ENCODE peak calls at places on chromosomes 7 and 10, in seven cellular contexts. M is CD4-positive, alpha-beta memory T cell; S is body of pancreas; X is suprapubic skin; G is H7; Q is fibroblast of pulmonary artery; E is prostate gland. I is an unnamed sample.

GRCh38 chr10:89389254-89389653 is 3.2 kb upstream of the IFIT1 start:
- DNase-seq in E (no peak), Q (peak; percentile 70), G (peak; percentile 27), S (no peak), X (no peak), M (no peak), I (no peak)

GRCh38 chr10:29784175-29784773 is 149.5 kb upstream of the SVIL start:
- DNase-seq in E (peak; percentile 86), M (no peak), G (peak; percentile 65), Q (peak; percentile 99), X (peak; percentile 88), S (peak; percentile 10), I (peak; percentile 96)

GRCh38 chr10:13637303-13637856 is 50.6 kb downstream of the PRPF18 start:
- DNase-seq in E (no peak), S (no peak), G (no peak), Q (no peak), X (no peak), M (no peak), I (no peak)

GRCh38 chr10:11224321-11224720 is 206.6 kb downstream of the CELF2 start:
- DNase-seq in S (no peak), E (no peak), X (no peak), M (no peak), G (no peak), Q (no peak), I (no peak)

GRCh38 chr7:3346082-3346481 is 45.0 kb downstream of the SDK1 start:
- DNase-seq in M (no peak), E (no peak), Q (no peak), S (no peak), G (no peak), X (no peak), I (no peak)

GRCh38 chr7:2460188-2460587 is 16.0 kb downstream of the GRIFIN start:
- DNase-seq in E (no peak), M (no peak), Q (no peak), S (no peak), X (no peak), G (no peak), I (no peak)

GRCh38 chr7:101410743-101411476 is 48.2 kb downstream of the COL26A1 start:
- DNase-seq in Q (peak; percentile 18), S (peak; percentile 60), E (peak; percentile 23), M (peak; percentile 22), G (peak; percentile 94), X (no peak), I (peak; percentile 95)

GRCh38 chr10:117931078-117931477 is 115.7 kb downstream of the RAB11FIP2 start:
- DNase-seq in E (no peak), Q (no peak), M (no peak), G (no peak), X (no peak), S (no peak), I (no peak)

GRCh38 chr10:75379234-75379724 is 22.3 kb downstream of the ZNF503 start:
- DNase-seq in Q (no peak), G (no peak), M (no peak), X (no peak), S (no peak), E (peak; percentile 10), I (no peak)

GRCh38 chr10:132306341-132306685 is 1.4 kb downstream of the STK32C start:
- DNase-seq in S (no peak), G (no peak), M (no peak), E (no peak), Q (no peak), X (peak; percentile 55), I (no peak)
- H3K4me3 ChIP-seq in S (no peak overlapping the region), G (no peak overlapping the region), M (no peak overlapping the region), E (no peak overlapping the region), Q (no peak overlapping the region), X (no peak overlapping the region), I (no peak overlapping the region)

GRCh38 chr7:135208417-135208793 is 2.9 kb downstream of the WDR91 start:
- DNase-seq in M (no peak), G (no peak), S (peak; percentile 62), X (no peak), Q (no peak), E (no peak), I (no peak)

GRCh38 chr7:135211179-135211945 is at the start of gene WDR91:
- DNase-seq in X (peak; percentile 97), M (peak; percentile 89), S (peak; percentile 98), Q (peak; percentile 91), G (peak; percentile 100), E (peak; percentile 96), I (peak; percentile 100)

GRCh38 chr7:135207739-135208416 is 3.4 kb downstream of the WDR91 start:
- DNase-seq in G (no peak), S (peak; percentile 45), Q (no peak), E (no peak), X (no peak), M (no peak), I (no peak)

GRCh38 chr7:135209225-135209834 is 2.0 kb downstream of the WDR91 start:
- DNase-seq in X (no peak), E (no peak), M (no peak), S (peak; percentile 47), G (no peak), Q (no peak), I (no peak)

GRCh38 chr7:135210818-135211178 is 528 bp downstream of the WDR91 start:
- DNase-seq in M (no peak), X (no peak), E (no peak), G (no peak), Q (peak; percentile 26), S (no peak), I (no peak)
- H3K4me3 ChIP-seq in M (peak overlapping the region; percentile 59), X (peak overlapping the region; percentile 68), E (peak overlapping the region; percentile 86), G (peak overlapping the region; percentile 86), Q (peak overlapping the region; percentile 83), S (peak overlapping the region; percentile 64), I (peak overlapping the region; percentile 85)

GRCh38 chr7:42155836-42156540 is 81.0 kb downstream of the GLI3 start:
- DNase-seq in S (no peak), E (no peak), Q (no peak), G (no peak), X (no peak), M (no peak), I (no peak)
- H3K4me3 ChIP-seq in S (no peak overlapping the region), E (no peak overlapping the region), Q (no peak overlapping the region), G (no peak overlapping the region), X (no peak overlapping the region), M (no peak overlapping the region), I (no peak overlapping the region)

GRCh38 chr7:107951172-107951787 is 51.7 kb downstream of the LAMB1 start:
- DNase-seq in Q (no peak), E (no peak), X (no peak), S (peak; percentile 50), M (no peak), G (no peak), I (no peak)

GRCh38 chr7:107946881-107947280 is 55.9 kb downstream of the DLD start:
- DNase-seq in X (no peak), G (no peak), M (no peak), Q (no peak), E (no peak), S (no peak), I (no peak)

GRCh38 chr7:107948645-107949442 is 54.1 kb downstream of the LAMB1 start:
- DNase-seq in Q (peak; percentile 85), S (no peak), G (no peak), X (no peak), E (no peak), M (no peak), I (peak; percentile 94)

GRCh38 chr7:107951896-107952295 is 51.1 kb downstream of the LAMB1 start:
- DNase-seq in X (no peak), G (no peak), S (peak; percentile 37), M (no peak), E (no peak), Q (no peak), I (no peak)

DNA sequence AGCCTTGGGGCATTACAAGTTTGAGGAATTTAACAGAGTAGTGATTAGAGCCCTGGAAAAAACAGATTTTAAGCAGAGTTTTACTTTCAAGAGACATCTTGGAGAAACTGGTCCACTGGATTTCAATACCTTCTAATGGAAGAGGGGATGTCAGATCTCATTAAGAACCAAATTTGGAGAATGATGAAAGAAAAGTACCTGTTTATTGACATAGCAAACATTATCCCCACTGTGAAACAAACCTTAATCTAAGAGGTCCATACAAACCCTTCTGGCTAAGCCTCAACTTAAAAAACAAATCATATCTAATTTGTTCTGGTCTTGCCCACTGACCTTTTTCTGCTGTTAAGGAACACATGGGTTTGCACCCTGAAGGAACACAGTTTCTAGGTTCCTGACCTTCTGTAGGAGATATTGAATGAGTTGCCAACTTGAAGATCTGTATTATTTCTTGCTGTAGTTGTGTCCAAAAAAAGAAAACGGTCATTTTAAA is 53.5 kb downstream of the LAMB1 start:
- DNase-seq in Q (no peak), E (no peak), X (no peak), S (no peak), M (no peak), G (no peak), I (no peak)
- H3K4me3 ChIP-seq in Q (no peak overlapping the region), E (no peak overlapping the region), X (no peak overlapping the region), S (no peak overlapping the region), M (no peak overlapping the region), G (no peak overlapping the region), I (no peak overlapping the region)

DNA sequence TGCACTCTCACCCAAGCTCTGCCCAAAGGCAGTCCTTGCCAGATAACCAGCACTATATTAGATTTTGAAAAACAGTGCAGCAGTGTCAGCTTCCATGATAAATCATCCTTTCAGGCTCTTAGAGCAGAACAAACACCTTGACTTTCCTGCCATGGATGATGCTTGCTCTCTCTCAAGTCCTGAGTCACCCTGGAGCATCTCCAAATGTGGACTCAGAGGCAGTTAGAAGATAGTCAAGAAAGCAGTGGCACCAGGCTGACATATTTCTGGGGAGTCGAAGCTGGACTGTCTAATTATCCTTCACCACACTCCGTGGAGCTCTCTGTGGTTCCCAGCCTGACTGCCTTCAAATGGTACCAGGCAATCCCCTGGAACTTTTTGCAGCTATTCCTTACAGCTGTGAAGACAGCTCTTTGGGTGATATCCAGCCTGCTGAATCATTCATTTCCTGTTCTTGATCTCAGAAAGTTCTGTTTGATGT is 234.1 kb downstream of the C7orf25 start:
- DNase-seq in G (no peak), M (no peak), Q (peak; percentile 91), E (peak; percentile 6), S (no peak), X (peak; percentile 67), I (peak; percentile 82)
- H3K4me3 ChIP-seq in G (no peak overlapping the region), M (no peak overlapping the region), Q (no peak overlapping the region), E (no peak overlapping the region), S (no peak overlapping the region), X (no peak overlapping the region), I (no peak overlapping the region)

GRCh38 chr7:19119372-19119771 is 1.9 kb upstream of the TWIST1 start:
- DNase-seq in Q (no peak), S (no peak), E (no peak), G (no peak), M (no peak), X (no peak), I (no peak)
- H3K4me3 ChIP-seq in Q (no peak overlapping the region), S (no peak overlapping the region), E (no peak overlapping the region), G (peak overlapping the region; percentile 3), M (no peak overlapping the region), X (peak overlapping the region; percentile 74), I (no peak overlapping the region)

GRCh38 chr7:74454059-74454947 is 597 bp downstream of the GTF2IRD1 start:
- DNase-seq in E (peak; percentile 29), S (peak; percentile 55), Q (no peak), M (no peak), G (peak; percentile 89), X (no peak), I (peak; percentile 86)
- H3K4me3 ChIP-seq in E (peak overlapping the region; percentile 88), S (peak overlapping the region; percentile 70), Q (peak overlapping the region; percentile 61), M (no peak overlapping the region), G (peak overlapping the region; percentile 66), X (peak overlapping the region; percentile 83), I (peak overlapping the region; percentile 79)

GRCh38 chr10:1287493-1288480 is 231.6 kb downstream of the WDR37 start:
- DNase-seq in S (no peak), E (no peak), M (no peak), Q (no peak), X (no peak), G (no peak), I (peak; percentile 53)
- H3K4me3 ChIP-seq in S (no peak overlapping the region), E (no peak overlapping the region), M (no peak overlapping the region), Q (no peak overlapping the region), X (no peak overlapping the region), G (no peak overlapping the region), I (no peak overlapping the region)